ENCODE peak calls at places on chromosomes 5 and 9, in eight cellular contexts. A, X, J, P, B, I, N and H are unnamed samples.

GRCh38 chr5:159311063-159311462 is 19.2 kb downstream of the IL12B start:
- DNase-seq in A (no peak), X (no peak), J (no peak), P (no peak), B (no peak), I (no peak), N (no peak), H (no peak)

GRCh38 chr5:129945031-129945430 is 40.8 kb downstream of the CHSY3 start:
- DNase-seq in A (peak), X (no peak), J (peak), P (no peak), B (no peak), I (no peak), N (peak), H (peak)

GRCh38 chr5:98763001-98763630 is 10.3 kb upstream of the RGMB start:
- DNase-seq in A (peak), X (no peak), J (peak), P (no peak), B (no peak), I (no peak), N (peak), H (no peak)

GRCh38 chr5:98713027-98713426 is 60.4 kb upstream of the RGMB start:
- DNase-seq in A (peak), X (no peak), J (peak), P (no peak), B (no peak), I (no peak), N (peak), H (peak)

GRCh38 chr5:81007637-81008027 is 47.5 kb downstream of the RASGRF2 start:
- DNase-seq in A (no peak), X (no peak), J (no peak), P (no peak), B (no peak), I (no peak), N (no peak), H (no peak)

GRCh38 chr5:82176115-82176514 is 102.0 kb downstream of the RPS23 start:
- DNase-seq in A (no peak), X (no peak), J (no peak), P (no peak), B (no peak), I (no peak), N (no peak), H (peak)

GRCh38 chr5:108372369-108372768 is 9.5 kb downstream of the FBXL17 start:
- DNase-seq in A (no peak), X (no peak), J (no peak), P (no peak), B (no peak), I (no peak), N (no peak), H (no peak)

GRCh38 chr5:158609328-158609727 is 490.4 kb downstream of the EBF1 start:
- DNase-seq in A (no peak), X (no peak), J (no peak), P (no peak), B (no peak), I (no peak), N (no peak), H (no peak)

GRCh38 chr5:33781286-33781685 is 110.5 kb downstream of the ADAMTS12 start:
- DNase-seq in A (peak), X (no peak), J (peak), P (no peak), B (no peak), I (no peak), N (peak), H (no peak)

GRCh38 chr9:27033815-27034403 is 28.4 kb upstream of the LRRC19 start:
- DNase-seq in A (peak), X (peak), J (peak), P (no peak), B (peak), I (peak), N (peak), H (peak)

GRCh38 chr5:145921211-145921610 is 15.2 kb upstream of the SH3RF2 start:
- DNase-seq in A (peak), X (no peak), J (no peak), P (no peak), B (no peak), I (no peak), N (no peak), H (peak)

GRCh38 chr9:133113928-133114351 is 7.1 kb downstream of the RALGDS start:
- DNase-seq in A (no peak), X (no peak), J (no peak), P (peak), B (no peak), I (peak), N (no peak), H (no peak)

GRCh38 chr5:95628154-95628810 is 8.4 kb downstream of the GPR150 start:
- DNase-seq in A (no peak), X (no peak), J (no peak), P (no peak), B (no peak), I (no peak), N (no peak), H (no peak)

GRCh38 chr5:127930311-127930710 is 153.3 kb upstream of the SLC12A2 start:
- DNase-seq in A (peak), X (no peak), J (no peak), P (no peak), B (peak), I (peak), N (no peak), H (peak)

GRCh38 chr5:1736889-1737711 is 62.5 kb downstream of the MRPL36 start:
- DNase-seq in A (no peak), X (no peak), J (no peak), P (no peak), B (no peak), I (no peak), N (no peak), H (no peak)

GRCh38 chr5:78594946-78595921 is 53.3 kb downstream of the LHFPL2 start:
- DNase-seq in A (peak), X (no peak), J (peak), P (no peak), B (peak), I (peak), N (peak), H (peak)

GRCh38 chr9:131803758-131804411 is 64.0 kb upstream of the RAPGEF1 start:
- DNase-seq in A (no peak), X (no peak), J (no peak), P (no peak), B (no peak), I (no peak), N (no peak), H (no peak)

GRCh38 chr9:82722051-82722450 is 340.9 kb downstream of the RASEF start:
- DNase-seq in A (no peak), X (no peak), J (no peak), P (no peak), B (no peak), I (no peak), N (no peak), H (no peak)

GRCh38 chr9:70802206-70802605 is 319.2 kb downstream of the TRPM3 start:
- DNase-seq in A (peak), X (no peak), J (no peak), P (no peak), B (no peak), I (no peak), N (no peak), H (no peak)

GRCh38 chr9:99105152-99106043 is 485 bp downstream of the TGFBR1 start:
- DNase-seq in A (peak), X (peak), J (no peak), P (peak), B (peak), I (peak), N (peak), H (peak)

GRCh38 chr5:7884491-7885273 is 15.7 kb downstream of the MTRR start:
- DNase-seq in A (no peak), X (no peak), J (no peak), P (peak), B (no peak), I (no peak), N (no peak), H (no peak)

GRCh38 chr9:112867275-112867991 is 23.2 kb downstream of the SLC46A2 start:
- DNase-seq in A (peak), X (no peak), J (peak), P (peak), B (peak), I (no peak), N (peak), H (peak)
- H3K4me3 ChIP-seq in A (no peak), X (no peak), J (no peak), P (no peak), B (no peak), I (no peak), N (no peak), H (no peak)

GRCh38 chr9:77772641-77773040 is 124.5 kb upstream of the GNA14 start:
- DNase-seq in A (no peak), X (no peak), J (no peak), P (no peak), B (no peak), I (no peak), N (peak), H (no peak)
- H3K4me3 ChIP-seq in A (no peak), X (no peak), J (no peak), P (no peak), B (no peak), I (no peak), N (no peak), H (no peak)

DNA sequence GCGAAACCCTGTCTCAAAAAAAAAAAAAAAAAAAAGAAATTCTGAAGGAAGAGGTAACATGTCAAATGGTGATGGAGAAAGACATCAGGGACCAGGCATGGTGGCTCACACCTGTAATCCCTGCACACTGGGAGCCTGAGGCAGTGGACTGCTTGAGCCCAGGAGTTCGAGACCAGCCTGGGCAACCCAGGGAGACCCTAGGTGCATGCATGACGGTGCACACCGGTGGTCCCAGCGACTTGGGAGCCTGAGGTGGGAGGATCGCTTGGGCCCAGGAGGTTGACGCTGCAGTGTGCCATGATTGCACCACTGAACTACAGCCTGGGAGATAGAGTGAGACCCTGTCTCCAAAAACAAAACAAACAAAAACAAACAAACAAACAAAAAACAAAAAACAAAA is 1.8 kb downstream of the ISCA1 start:
- DNase-seq in A (no peak), X (no peak), J (no peak), P (no peak), B (no peak), I (no peak), N (no peak), H (no peak)
- H3K4me3 ChIP-seq in A (no peak), X (no peak), J (no peak), P (no peak), B (peak), I (peak), N (peak), H (no peak)

GRCh38 chr9:36762958-36763357 is 190.3 kb downstream of the MELK start:
- DNase-seq in A (no peak), X (no peak), J (no peak), P (no peak), B (no peak), I (no peak), N (no peak), H (no peak)

GRCh38 chr9:36765077-36765390 is 192.3 kb downstream of the MELK start:
- DNase-seq in A (no peak), X (no peak), J (no peak), P (no peak), B (peak), I (no peak), N (no peak), H (no peak)

GRCh38 chr9:36763778-36764177 is 191.1 kb downstream of the MELK start:
- DNase-seq in A (no peak), X (no peak), J (no peak), P (no peak), B (no peak), I (no peak), N (no peak), H (no peak)

GRCh38 chr9:36765468-36766341 is 193.0 kb downstream of the MELK start:
- DNase-seq in A (peak), X (peak), J (no peak), P (peak), B (peak), I (peak), N (peak), H (peak)

GRCh38 chr9:36764364-36765076 is 191.8 kb downstream of the MELK start:
- DNase-seq in A (no peak), X (no peak), J (no peak), P (no peak), B (no peak), I (no peak), N (no peak), H (no peak)
- H3K4me3 ChIP-seq in A (no peak), X (no peak), J (no peak), P (no peak), B (peak), I (no peak), N (no peak), H (no peak)

DNA sequence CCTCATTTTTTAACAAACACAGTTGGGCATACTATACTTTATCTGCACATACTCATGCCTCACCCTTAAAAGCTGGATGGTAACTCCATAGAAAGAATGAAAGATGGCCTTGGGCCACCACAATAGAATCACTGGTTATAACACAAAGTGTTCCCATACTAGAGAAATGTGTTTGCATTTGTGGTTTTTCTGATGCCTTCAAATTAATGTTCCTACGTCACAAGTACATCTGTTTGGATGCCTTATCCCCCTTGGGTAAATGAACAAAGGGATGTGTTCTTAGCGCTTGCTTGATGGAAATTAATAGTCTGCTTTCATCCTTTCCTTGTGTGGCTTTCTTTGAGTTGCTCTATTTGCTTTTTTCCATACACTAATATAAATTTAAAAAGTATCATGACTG is 291.1 kb upstream of the PDE4D start:
- DNase-seq in A (peak), X (no peak), J (no peak), P (no peak), B (no peak), I (no peak), N (peak), H (no peak)
- H3K4me3 ChIP-seq in A (no peak), X (no peak), J (no peak), P (peak), B (no peak), I (no peak), N (no peak), H (no peak)

GRCh38 chr5:64165160-64165499 is 513 bp upstream of the RNF180 start:
- DNase-seq in A (no peak), X (no peak), J (no peak), P (no peak), B (no peak), I (no peak), N (no peak), H (no peak)
- H3K4me3 ChIP-seq in A (peak), X (no peak), J (no peak), P (peak), B (peak), I (peak), N (peak), H (peak)

GRCh38 chr5:100890514-100891008 is 12.5 kb downstream of the ST8SIA4 start:
- DNase-seq in A (peak), X (no peak), J (no peak), P (no peak), B (no peak), I (no peak), N (peak), H (peak)
- H3K4me3 ChIP-seq in A (peak), X (no peak), J (no peak), P (peak), B (peak), I (peak), N (peak), H (no peak)

GRCh38 chr9:129619787-129620668 is 873 bp downstream of the C9orf50 start:
- DNase-seq in A (no peak), X (no peak), J (no peak), P (no peak), B (peak), I (no peak), N (peak), H (peak)
- H3K4me3 ChIP-seq in A (peak), X (peak), J (peak), P (peak), B (peak), I (peak), N (peak), H (peak)

DNA sequence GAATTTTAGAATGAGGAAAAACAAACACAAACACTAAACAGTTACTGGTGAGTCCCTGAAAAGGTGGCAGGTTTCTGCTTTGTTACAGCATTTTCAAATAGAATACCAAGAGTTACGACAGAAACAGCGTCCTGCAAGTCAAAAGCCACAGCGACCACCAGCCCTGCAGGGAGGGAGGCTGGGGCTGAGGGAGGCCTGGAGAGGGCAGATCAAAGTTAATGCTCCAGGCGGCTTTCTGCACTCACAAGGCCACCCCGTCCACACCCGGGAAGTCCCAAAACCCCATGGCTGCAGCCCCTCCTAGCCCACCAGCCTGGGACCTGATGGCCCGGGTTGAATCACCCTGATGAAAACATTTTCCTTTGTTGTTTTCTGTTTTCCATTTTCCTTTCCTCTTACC is 29.3 kb downstream of the COL23A1 start:
- DNase-seq in A (no peak), X (no peak), J (no peak), P (no peak), B (no peak), I (no peak), N (no peak), H (no peak)
- H3K4me3 ChIP-seq in A (no peak), X (no peak), J (no peak), P (no peak), B (no peak), I (no peak), N (no peak), H (no peak)

DNA sequence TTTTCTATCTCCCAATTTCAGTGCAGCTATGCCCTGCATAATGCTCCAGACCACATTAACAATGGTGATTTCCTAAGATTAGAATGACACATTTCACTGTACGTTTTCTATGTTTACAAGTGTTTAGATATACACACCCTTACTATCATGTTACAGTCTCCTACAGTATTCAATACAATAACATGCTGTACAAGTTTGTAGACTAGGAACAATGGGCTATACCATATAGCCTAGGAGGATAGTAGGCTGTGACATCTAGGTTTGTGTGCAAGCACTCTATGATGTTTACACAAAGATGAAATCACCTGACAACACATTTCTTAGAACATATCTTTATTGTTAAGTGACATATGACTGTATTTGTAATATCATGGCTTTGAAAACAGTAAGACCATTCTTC is 1435.6 kb upstream of the NUDT12 start:
- DNase-seq in A (no peak), X (no peak), J (no peak), P (no peak), B (no peak), I (no peak), N (no peak), H (no peak)
- H3K4me3 ChIP-seq in A (no peak), X (no peak), J (no peak), P (no peak), B (no peak), I (no peak), N (no peak), H (no peak)